ENCODE peak calls at places on chromosomes 11 and 22, in four cellular contexts. O is NCI-H345; A is effector memory CD8-positive, alpha-beta T cell; M is activated CD4-positive, alpha-beta T cell treated with anti-CD3 and anti-CD28 coated beads for 24 hours. H is an unnamed sample.

GRCh38 chr22:47051435-47052175 is 289.2 kb downstream of the TBC1D22A start:
- DNase-seq in M (no peak), O (peak; percentile 83), A (no peak), H (no peak)

GRCh38 chr22:25702571-25703167 is 39.3 kb upstream of the MYO18B start:
- DNase-seq in M (no peak), O (no peak), A (no peak), H (no peak)

GRCh38 chr11:60978546-60979380 is 7.3 kb downstream of the CD6 start:
- DNase-seq in A (peak; percentile 40), M (peak; percentile 82), O (no peak), H (no peak)

GRCh38 chr11:28146123-28146751 is 38.0 kb downstream of the METTL15 start:
- DNase-seq in O (no peak), M (no peak), A (no peak), H (no peak)

GRCh38 chr11:75342231-75342918 is 9.1 kb downstream of the ARRB1 start:
- DNase-seq in M (no peak), O (no peak), A (no peak), H (no peak)

GRCh38 chr22:41478891-41479521 is 10.1 kb downstream of the ACO2 start:
- DNase-seq in M (no peak), O (no peak), A (no peak), H (no peak)

GRCh38 chr11:2379471-2380174 is 2.5 kb downstream of the CD81 start:
- DNase-seq in A (no peak), O (no peak), M (no peak), H (no peak)

GRCh38 chr11:69721745-69722144 is 17.9 kb upstream of the FGF19 start:
- DNase-seq in O (no peak), M (no peak), A (no peak), H (no peak)